ENCODE peak calls at places on chromosomes 1 and 21, in six cellular contexts. I, Y, T, H, G and P are unnamed samples.

GRCh38 chr1:157269656-157270375 is 131.6 kb upstream of the ETV3 start:
- DNase-seq in Y (no peak), I (no peak), H (no peak), G (no peak), T (no peak), P (no peak)

GRCh38 chr1:91725961-91726704 is 159.8 kb downstream of the TGFBR3 start:
- DNase-seq in Y (peak), I (no peak), G (no peak), T (no peak), H (no peak), P (peak)

GRCh38 chr1:153364181-153364580 is 6.5 kb downstream of the S100A9 start:
- DNase-seq in T (no peak), H (no peak), Y (no peak), G (no peak), I (no peak), P (no peak)

GRCh38 chr1:34847094-34847493 is 12.5 kb downstream of the SMIM12 start:
- DNase-seq in H (no peak), I (no peak), Y (no peak), G (no peak), T (no peak), P (no peak)

GRCh38 chr1:94727846-94728715 is 92.1 kb upstream of the SLC44A3 start:
- DNase-seq in G (no peak), I (no peak), Y (peak), H (no peak), T (no peak), P (peak)

GRCh38 chr1:31428436-31429221 is 15.6 kb downstream of the SERINC2 start:
- DNase-seq in H (no peak), T (no peak), I (no peak), Y (no peak), G (no peak), P (no peak)

GRCh38 chr1:110171134-110171733 is 20.9 kb downstream of the SLC6A17 start:
- DNase-seq in G (no peak), Y (no peak), T (no peak), H (no peak), I (no peak), P (no peak)

GRCh38 chr1:182175340-182176068 is 114.0 kb upstream of the ZNF648 start:
- DNase-seq in H (no peak), Y (no peak), G (no peak), T (no peak), I (no peak), P (peak)

GRCh38 chr1:237760981-237761380 is 129.7 kb downstream of the ZP4 start:
- DNase-seq in I (no peak), H (no peak), Y (no peak), T (no peak), G (no peak), P (no peak)

GRCh38 chr21:25461730-25462129 is 145.6 kb downstream of the MRPL39 start:
- DNase-seq in H (no peak), I (no peak), G (no peak), T (no peak), Y (peak), P (no peak)

GRCh38 chr1:47658161-47658920 is 220.5 kb downstream of the FOXD2 start:
- DNase-seq in H (no peak), G (no peak), T (no peak), Y (no peak), I (no peak), P (no peak)